ENCODE peak calls at places on chromosome 3, in eight cellular contexts. E is OCI-LY7, R is neuronal stem cell, I is left ventricle myocardium inferior, T is fibroblast of lung, D is ovary, Y is right cardiac atrium, A is tibial nerve. Z is an unnamed sample. For H3K4me1, the result is how much of the 10 kb centered on the place peaks cover.

GRCh38 chr3:780505-780904 is 312.3 kb upstream of the CNTN6 start:
- DNase-seq in I (no peak), R (no peak), T (no peak), E (no peak), Y (no peak), D (no peak), A (no peak), Z (no peak)

GRCh38 chr3:83934208-83935150 is 1024.3 kb upstream of the CADM2 start:
- DNase-seq in T (peak), D (no peak), R (no peak), I (no peak), Y (no peak), A (no peak), E (no peak), Z (no peak)

GRCh38 chr3:33869977-33870376 is 71.5 kb downstream of the PDCD6IP start:
- DNase-seq in R (no peak), E (no peak), A (no peak), Y (no peak), D (no peak), T (no peak), I (no peak), Z (no peak)

GRCh38 chr3:133930341-133930933 is 34.8 kb upstream of the RAB6B start:
- DNase-seq in D (peak), R (peak), A (no peak), I (no peak), E (peak), T (peak), Y (no peak), Z (peak)

GRCh38 chr3:31862861-31863260 is 118.2 kb downstream of the OSBPL10 start:
- DNase-seq in T (peak), R (no peak), I (no peak), E (no peak), D (no peak), Y (no peak), A (no peak), Z (no peak)

GRCh38 chr3:107738486-107739183 is 215.9 kb downstream of the BBX start:
- DNase-seq in D (no peak), A (no peak), E (no peak), Y (no peak), R (no peak), T (no peak), I (no peak), Z (no peak)

GRCh38 chr3:9397911-9398714 is 698 bp downstream of the SETD5 start:
- DNase-seq in E (peak), A (peak), D (peak), R (peak), Y (peak), I (peak), T (peak), Z (peak)

GRCh38 chr3:12630292-12630691 is 33.6 kb downstream of the RAF1 start:
- DNase-seq in Y (no peak), A (no peak), T (no peak), I (no peak), D (no peak), R (no peak), E (no peak), Z (no peak)

GRCh38 chr3:132660745-132661067 is 577 bp downstream of the UBA5 start:
- DNase-seq in T (peak), E (no peak), I (no peak), D (no peak), Y (no peak), A (peak), R (no peak), Z (no peak)

GRCh38 chr3:128364291-128364690 is 102.4 kb downstream of the DNAJB8 start:
- DNase-seq in D (no peak), R (no peak), A (no peak), Y (no peak), T (no peak), I (no peak), E (no peak), Z (no peak)

GRCh38 chr3:13420051-13420816 is at the start of gene NUP210:
- DNase-seq in A (no peak), I (peak), R (peak), D (no peak), Y (peak), T (no peak), E (peak), Z (peak)

GRCh38 chr3:167941234-167941995 is 154.3 kb downstream of the GOLIM4 start:
- DNase-seq in A (peak), T (peak), D (no peak), E (no peak), I (no peak), Y (no peak), R (no peak), Z (no peak)

GRCh38 chr3:107268461-107268860 is 108.8 kb upstream of the CCDC54 start:
- DNase-seq in A (no peak), R (no peak), Y (no peak), D (no peak), E (no peak), T (no peak), I (no peak), Z (no peak)

GRCh38 chr3:129975332-129976090 is 991 bp downstream of the TRH start:
- DNase-seq in A (peak), D (peak), E (no peak), I (peak), Y (peak), T (no peak), R (no peak), Z (peak)

GRCh38 chr3:48214225-48214624 is 9.1 kb upstream of the CAMP start:
- DNase-seq in T (no peak), E (no peak), D (no peak), I (no peak), A (no peak), R (no peak), Y (peak), Z (no peak)

GRCh38 chr3:178320481-178321352 is 215.5 kb upstream of the KCNMB2 start:
- DNase-seq in Y (peak), E (no peak), I (peak), D (peak), T (peak), A (no peak), R (no peak), Z (peak)

GRCh38 chr3:127754411-127755304 is 67.7 kb downstream of the MGLL start:
- DNase-seq in R (no peak), Y (no peak), T (no peak), E (no peak), D (no peak), I (no peak), A (no peak), Z (no peak)

GRCh38 chr3:37163262-37164020 is 10.9 kb downstream of the LRRFIP2 start:
- DNase-seq in E (no peak), R (no peak), A (no peak), Y (no peak), T (peak), D (no peak), I (no peak), Z (no peak)

GRCh38 chr3:47613723-47614122 is 35.1 kb upstream of the CSPG5 start:
- DNase-seq in E (peak), A (no peak), R (no peak), D (no peak), Y (no peak), T (peak), I (no peak), Z (no peak)

GRCh38 chr3:171455603-171456550 is 4.3 kb downstream of the TNIK start:
- DNase-seq in E (no peak), R (no peak), I (peak), Y (no peak), A (no peak), D (no peak), T (no peak), Z (no peak)
- H3K4me3 ChIP-seq in E (no peak), R (no peak), I (no peak), Y (no peak), A (no peak), D (no peak), T (no peak), Z (no peak)

GRCh38 chr3:141085331-141086047 is 34.3 kb downstream of the SPSB4 start:
- DNase-seq in A (no peak), T (peak), I (peak), E (no peak), Y (no peak), D (no peak), R (no peak), Z (no peak)
- H3K4me1 ChIP-seq in A (under half), T (under half), I (under half), E (under half), Y (under half), D (under half), R (half or more), Z (half or more)

DNA sequence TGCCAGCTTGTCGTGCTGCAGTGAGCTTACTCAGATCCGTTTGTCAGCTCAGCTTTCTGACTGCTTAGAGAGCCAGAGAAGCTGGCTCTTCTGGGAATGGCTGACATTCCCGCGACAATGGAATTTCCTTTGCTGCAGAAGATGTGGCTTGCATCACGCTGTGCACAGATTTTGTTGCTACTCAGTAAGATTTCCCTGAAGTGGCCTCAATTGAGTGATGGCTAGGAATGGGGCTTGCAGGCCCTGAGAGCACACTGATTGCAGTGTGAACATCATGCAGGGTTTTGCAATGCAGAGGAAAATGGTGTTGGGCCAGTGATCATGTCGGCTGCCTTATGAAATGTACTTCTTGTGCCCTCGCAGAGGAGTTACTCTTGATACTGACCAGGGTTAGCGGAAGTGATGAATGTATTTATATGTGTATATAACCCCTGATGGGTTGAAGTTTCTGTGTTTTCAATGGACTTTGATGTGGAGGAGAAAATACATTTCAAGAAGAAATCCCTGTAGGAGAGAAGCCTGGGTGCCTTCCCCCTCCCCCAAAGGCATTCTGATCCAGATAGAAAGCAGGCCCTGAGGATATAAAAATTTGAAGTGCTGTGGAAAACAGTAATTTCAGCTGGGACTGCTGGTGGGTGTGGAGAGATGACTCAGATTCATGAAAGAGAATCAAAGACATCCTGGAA is 102.5 kb upstream of the PDZRN3 start:
- DNase-seq in E (no peak), D (no peak), A (peak), Y (peak), T (peak), R (peak), I (no peak), Z (no peak)
- H3K4me3 ChIP-seq in E (no peak), D (no peak), A (no peak), Y (no peak), T (no peak), R (no peak), I (no peak), Z (no peak)

GRCh38 chr3:124775776-124776336 is 45.6 kb downstream of the UMPS start:
- DNase-seq in Y (no peak), E (no peak), D (no peak), T (no peak), R (no peak), I (no peak), A (no peak), Z (no peak)
- H3K4me1 ChIP-seq in Y (under half), E (under half), D (under half), T (under half), R (under half), I (half or more), A (under half), Z (under half)

GRCh38 chr3:66495633-66496032 is 5.2 kb downstream of the LRIG1 start:
- DNase-seq in T (no peak), A (no peak), I (no peak), Y (no peak), R (peak), D (no peak), E (peak), Z (no peak)

GRCh38 chr3:66494964-66495581 is 5.7 kb downstream of the LRIG1 start:
- DNase-seq in R (peak), D (no peak), Y (no peak), A (no peak), E (peak), I (no peak), T (peak), Z (no peak)

GRCh38 chr3:66497982-66498671 is 2.7 kb downstream of the LRIG1 start:
- DNase-seq in I (no peak), Y (no peak), T (no peak), A (no peak), E (no peak), D (no peak), R (no peak), Z (no peak)

GRCh38 chr3:66497288-66497972 is 3.4 kb downstream of the LRIG1 start:
- DNase-seq in I (no peak), Y (no peak), E (peak), T (no peak), D (no peak), A (no peak), R (no peak), Z (no peak)

GRCh38 chr3:66496731-66497130 is 4.1 kb downstream of the LRIG1 start:
- DNase-seq in I (no peak), E (peak), Y (no peak), A (no peak), D (no peak), R (no peak), T (no peak), Z (no peak)
- H3K4me3 ChIP-seq in I (no peak), E (peak), Y (no peak), A (no peak), D (no peak), R (peak), T (no peak), Z (no peak)

DNA sequence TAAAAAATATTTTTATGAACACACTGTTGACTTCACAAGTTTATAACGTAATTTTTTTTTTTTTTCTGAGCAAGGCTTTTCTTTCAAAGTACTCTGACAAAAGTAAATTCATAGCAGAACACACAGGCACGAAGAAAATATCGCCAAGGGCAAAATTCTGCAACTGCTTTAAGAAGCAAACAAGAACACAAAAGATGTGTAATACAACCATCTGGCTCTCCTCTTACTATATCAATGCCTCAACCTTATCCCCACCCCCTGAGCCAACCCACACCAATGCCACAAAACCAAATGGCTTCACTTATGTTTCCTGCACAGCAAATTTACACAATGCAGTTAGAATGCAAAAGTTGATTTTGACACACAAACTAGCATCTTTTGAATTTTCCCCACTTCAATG is 274.2 kb downstream of the FOXP1 start:
- DNase-seq in R (no peak), Y (no peak), E (no peak), I (no peak), A (no peak), T (no peak), D (no peak), Z (no peak)
- H3K4me1 ChIP-seq in R (under half), Y (under half), E (under half), I (under half), A (under half), T (under half), D (under half), Z (under half)

DNA sequence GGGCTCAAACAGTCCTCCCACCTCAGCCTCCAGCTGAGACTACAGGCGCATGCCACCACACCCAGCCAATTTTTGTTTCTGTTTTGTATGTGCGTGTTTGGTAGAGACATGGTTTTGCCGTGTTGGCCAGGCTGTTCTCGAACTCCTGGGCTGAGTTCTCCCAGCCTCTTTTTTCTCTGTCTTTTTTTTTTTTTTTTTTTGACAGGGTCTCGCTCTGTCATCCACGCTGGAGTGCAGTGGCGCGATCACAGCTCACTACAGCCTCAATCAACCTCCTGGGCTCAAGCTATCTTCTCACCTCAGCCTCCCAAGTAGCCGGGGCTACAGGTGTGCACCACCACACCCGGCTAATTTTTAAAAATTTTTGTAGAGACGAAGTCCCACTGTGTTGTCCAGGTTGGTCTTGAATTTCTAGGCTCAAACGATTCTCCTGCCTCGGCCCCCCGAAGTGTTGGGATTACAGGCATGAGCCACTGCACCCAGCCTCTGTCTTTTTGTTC is 867 bp upstream of the DCAF1 start:
- DNase-seq in Y (peak), E (no peak), T (no peak), A (no peak), D (peak), R (no peak), I (peak), Z (no peak)
- H3K4me3 ChIP-seq in Y (no peak), E (peak), T (peak), A (no peak), D (no peak), R (peak), I (peak), Z (peak)

Z was measured in BE2C.